ENCODE peak calls at places on chromosomes 16 and 17, in seven cellular contexts. F is esophagus squamous epithelium, Q is lower leg skin, R is stomach, D is A549, L is IMR-90, S is suprapubic skin. B is an unnamed sample.

GRCh38 chr16:17474037-17474436 is 3.3 kb upstream of the XYLT1 start:
- DNase-seq in D (no peak), L (no peak), F (no peak), Q (no peak), S (no peak), R (no peak), B (no peak)

GRCh38 chr17:15398736-15399331 is 57.4 kb upstream of the TEKT3 start:
- DNase-seq in S (no peak), R (no peak), F (no peak), L (peak), Q (peak), D (no peak), B (no peak)

GRCh38 chr16:87431926-87432325 is 39.8 kb downstream of the MAP1LC3B start:
- DNase-seq in Q (no peak), S (no peak), D (no peak), L (peak), R (no peak), F (no peak), B (no peak)

GRCh38 chr17:13735444-13735843 is 133.7 kb upstream of the HS3ST3A1 start:
- DNase-seq in R (no peak), S (no peak), L (peak), F (no peak), Q (no peak), D (no peak), B (no peak)

GRCh38 chr16:69890114-69890890 is 60.8 kb upstream of the CLEC18A start:
- DNase-seq in S (peak), F (no peak), L (peak), D (no peak), Q (peak), R (peak), B (no peak)

GRCh38 chr17:10616502-10617119 is 40.5 kb downstream of the MYH3 start:
- DNase-seq in D (peak), F (no peak), L (peak), S (peak), R (peak), Q (peak), B (peak)

GRCh38 chr17:61155590-61156181 is 244.0 kb upstream of the TBX2 start:
- DNase-seq in F (no peak), D (no peak), R (no peak), L (no peak), S (no peak), Q (no peak), B (no peak)

GRCh38 chr16:31079342-31079944 is 5.2 kb downstream of the ZNF646 start:
- DNase-seq in Q (no peak), L (no peak), S (no peak), R (no peak), D (no peak), F (no peak), B (peak)

GRCh38 chr17:61943117-61943516 is 15.3 kb upstream of the INTS2 start:
- DNase-seq in Q (no peak), S (no peak), D (no peak), F (no peak), L (no peak), R (no peak), B (no peak)

GRCh38 chr17:39150795-39151679 is at the start of gene PLXDC1:
- DNase-seq in F (no peak), L (no peak), S (no peak), R (no peak), Q (no peak), D (no peak), B (no peak)

GRCh38 chr16:71216714-71217113 is 13.8 kb downstream of the HYDIN start:
- DNase-seq in R (no peak), D (no peak), S (no peak), Q (no peak), F (no peak), L (no peak), B (no peak)

GRCh38 chr17:72730091-72730490 is 362.4 kb downstream of the SLC39A11 start:
- DNase-seq in F (no peak), L (peak), S (no peak), R (no peak), D (no peak), Q (no peak), B (no peak)

GRCh38 chr16:85593503-85594195 is 19.5 kb upstream of the GSE1 start:
- DNase-seq in Q (no peak), L (no peak), D (no peak), R (no peak), S (no peak), F (no peak), B (no peak)

GRCh38 chr17:34527121-34527907 is 52.1 kb upstream of the TMEM132E start:
- DNase-seq in S (no peak), D (no peak), Q (no peak), L (no peak), F (no peak), R (no peak), B (no peak)

GRCh38 chr17:49616086-49616485 is 40.4 kb downstream of the NXPH3 start:
- DNase-seq in L (no peak), Q (no peak), F (no peak), S (no peak), R (no peak), D (peak), B (no peak)

GRCh38 chr17:50256826-50257573 is 17.3 kb upstream of the TMEM92 start:
- DNase-seq in Q (no peak), S (no peak), F (no peak), L (no peak), R (no peak), D (no peak), B (peak)

GRCh38 chr16:3158498-3159314 is 23.9 kb downstream of the ZNF213 start:
- DNase-seq in F (no peak), S (peak), L (peak), R (peak), Q (peak), D (peak), B (peak)

GRCh38 chr17:50642722-50643656 is 8.3 kb downstream of the ABCC3 start:
- DNase-seq in F (no peak), D (no peak), R (no peak), S (no peak), Q (no peak), L (no peak), B (no peak)

GRCh38 chr17:42111901-42112551 is 488 bp downstream of the DHX58 start:
- DNase-seq in Q (no peak), D (no peak), F (no peak), S (no peak), L (peak), R (peak), B (no peak)

GRCh38 chr16:19777061-19777460 is 59.0 kb downstream of the IQCK start:
- DNase-seq in D (no peak), L (no peak), F (no peak), S (no peak), Q (no peak), R (no peak), B (no peak)

DNA sequence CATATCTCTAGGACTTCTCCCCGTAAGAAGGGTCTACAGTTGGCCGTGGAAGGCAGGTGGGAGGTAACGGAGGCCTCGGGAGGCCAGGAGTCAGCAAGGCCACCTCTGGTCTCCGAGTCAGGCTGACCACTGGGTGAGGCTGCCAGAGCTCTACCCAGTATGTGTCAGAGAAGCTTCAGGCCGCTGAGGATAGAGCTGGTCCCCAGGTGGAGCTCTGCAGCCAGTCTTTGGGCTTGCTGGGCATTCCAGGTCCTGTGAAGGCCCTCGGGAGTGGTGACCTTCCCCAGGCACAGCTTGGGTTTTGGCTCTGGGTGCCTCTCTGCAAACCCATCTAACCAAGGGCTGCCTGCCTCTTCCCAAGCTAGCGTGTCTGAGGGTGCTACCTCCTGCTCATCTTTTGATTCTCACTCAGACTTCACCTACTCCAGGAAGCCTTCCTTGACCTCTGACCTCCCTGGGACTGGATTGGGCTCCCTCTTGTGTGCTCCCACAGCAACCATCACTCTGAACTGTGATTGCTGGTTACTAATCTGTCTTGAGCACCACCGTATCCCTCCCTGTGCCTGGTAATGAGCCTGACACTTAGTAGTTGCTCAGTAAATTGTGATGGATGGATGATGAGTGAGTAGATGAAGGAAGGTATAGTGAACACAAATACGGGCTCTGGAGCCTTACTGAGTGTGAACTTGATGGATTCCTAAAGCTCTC is 22.3 kb downstream of the RHBDL3 start:
- DNase-seq in L (no peak), F (no peak), R (no peak), Q (no peak), D (no peak), S (no peak), B (no peak)
- TF ChIP-seq POLR2A in L (no peak), F (no peak), R (no peak), Q (no peak), D (no peak), S (no peak), B (no peak)

GRCh38 chr16:11636172-11636721 is 32.0 kb upstream of the SNN start:
- DNase-seq in F (no peak), R (peak), D (no peak), L (no peak), S (no peak), Q (peak), B (no peak)
- TF ChIP-seq POLR2A in F (no peak), R (no peak), D (no peak), L (no peak), S (no peak), Q (no peak), B (no peak)

GRCh38 chr16:88491560-88492310 is 38.7 kb downstream of the ZFPM1 start:
- DNase-seq in F (no peak), D (no peak), Q (no peak), L (no peak), S (no peak), R (no peak), B (no peak)

GRCh38 chr16:88487920-88488842 is 35.1 kb downstream of the ZFPM1 start:
- DNase-seq in R (peak), D (no peak), S (no peak), F (no peak), Q (no peak), L (no peak), B (no peak)

GRCh38 chr16:88491001-88491559 is 38.0 kb downstream of the ZFPM1 start:
- DNase-seq in Q (no peak), F (no peak), S (no peak), L (no peak), R (no peak), D (no peak), B (no peak)

GRCh38 chr16:88487124-88487432 is 34.0 kb downstream of the ZFPM1 start:
- DNase-seq in F (no peak), R (no peak), S (no peak), D (no peak), Q (no peak), L (no peak), B (no peak)

GRCh38 chr16:88489163-88489721 is 36.2 kb downstream of the ZFPM1 start:
- DNase-seq in Q (no peak), L (no peak), S (no peak), D (no peak), R (peak), F (no peak), B (no peak)
- TF ChIP-seq POLR2A in Q (no peak), L (no peak), S (no peak), D (no peak), R (no peak), F (no peak), B (no peak)

GRCh38 chr17:46922804-46923635 is at the start of gene GOSR2:
- DNase-seq in S (peak), D (peak), L (peak), Q (peak), R (peak), F (peak), B (peak)
- TF ChIP-seq POLR2A in S (peak), D (peak), L (peak), Q (no peak), R (peak), F (peak), B (peak)

GRCh38 chr17:75011788-75012319 is 616 bp upstream of the MRPL58 start:
- DNase-seq in R (peak), L (peak), F (no peak), D (no peak), S (peak), Q (peak), B (no peak)

GRCh38 chr17:75010683-75011406 is 1.6 kb upstream of the MRPL58 start:
- DNase-seq in D (no peak), Q (peak), S (no peak), F (no peak), L (peak), R (peak), B (no peak)

GRCh38 chr17:75013077-75013391 is 564 bp downstream of the MRPL58 start:
- DNase-seq in F (no peak), S (no peak), Q (no peak), R (no peak), D (no peak), L (no peak), B (no peak)

GRCh38 chr17:75009139-75009724 is 3.2 kb upstream of the MRPL58 start:
- DNase-seq in D (no peak), L (no peak), R (no peak), F (no peak), S (no peak), Q (no peak), B (no peak)

DNA sequence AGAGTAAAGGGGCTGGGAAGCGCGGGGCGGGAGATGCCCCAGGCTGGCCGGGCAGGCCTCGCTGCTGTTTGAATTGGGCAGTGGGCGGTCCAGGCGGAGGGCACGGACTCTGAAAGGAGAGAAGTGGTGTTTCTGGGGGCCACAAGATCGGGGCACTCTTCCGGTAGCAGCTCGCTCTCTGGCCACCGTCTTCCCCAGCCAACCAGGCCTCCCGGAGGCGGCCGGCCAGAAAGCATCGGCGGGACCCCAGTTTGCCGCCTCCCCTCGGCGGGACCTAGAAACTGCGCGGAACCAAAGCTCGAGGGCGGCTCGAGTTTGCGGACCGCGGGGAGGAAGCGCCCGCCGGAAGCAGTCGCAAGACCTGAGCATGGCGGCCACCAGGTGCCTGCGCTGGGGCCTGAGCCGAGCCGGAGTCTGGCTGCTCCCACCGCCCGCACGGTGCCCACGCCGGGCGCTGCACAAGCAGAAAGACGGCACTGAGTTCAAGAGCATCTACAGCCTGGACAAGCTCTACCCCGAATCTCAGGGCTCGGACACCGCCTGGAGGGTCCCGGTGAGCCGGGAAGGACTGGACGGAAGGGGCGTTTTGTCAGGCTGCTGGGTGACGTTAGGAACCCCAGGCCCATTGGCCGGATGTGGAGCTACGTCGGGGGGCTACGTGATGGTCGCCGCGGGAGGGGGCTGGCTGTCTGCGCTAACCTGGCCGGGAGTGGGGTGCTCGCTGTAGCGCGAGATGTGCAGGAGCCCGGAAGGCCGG is at the start of gene MRPL58:
- DNase-seq in R (peak), L (peak), Q (peak), F (no peak), D (peak), S (peak), B (peak)
- TF ChIP-seq POLR2A in R (no peak), L (peak), Q (no peak), F (no peak), D (peak), S (peak), B (peak)

GRCh38 chr17:82600731-82601446 is 47.4 kb downstream of the WDR45B start:
- DNase-seq in R (no peak), Q (no peak), L (no peak), S (no peak), F (no peak), D (no peak), B (no peak)
- TF ChIP-seq POLR2A in R (no peak), Q (no peak), L (no peak), S (no peak), F (no peak), D (no peak), B (no peak)

GRCh38 chr16:6207124-6207523 is 1109.5 kb upstream of the EEF2KMT start:
- DNase-seq in S (no peak), L (no peak), R (no peak), D (no peak), F (no peak), Q (no peak), B (no peak)
- TF ChIP-seq POLR2A in S (no peak), L (no peak), R (no peak), D (no peak), F (no peak), Q (no peak), B (no peak)

DNA sequence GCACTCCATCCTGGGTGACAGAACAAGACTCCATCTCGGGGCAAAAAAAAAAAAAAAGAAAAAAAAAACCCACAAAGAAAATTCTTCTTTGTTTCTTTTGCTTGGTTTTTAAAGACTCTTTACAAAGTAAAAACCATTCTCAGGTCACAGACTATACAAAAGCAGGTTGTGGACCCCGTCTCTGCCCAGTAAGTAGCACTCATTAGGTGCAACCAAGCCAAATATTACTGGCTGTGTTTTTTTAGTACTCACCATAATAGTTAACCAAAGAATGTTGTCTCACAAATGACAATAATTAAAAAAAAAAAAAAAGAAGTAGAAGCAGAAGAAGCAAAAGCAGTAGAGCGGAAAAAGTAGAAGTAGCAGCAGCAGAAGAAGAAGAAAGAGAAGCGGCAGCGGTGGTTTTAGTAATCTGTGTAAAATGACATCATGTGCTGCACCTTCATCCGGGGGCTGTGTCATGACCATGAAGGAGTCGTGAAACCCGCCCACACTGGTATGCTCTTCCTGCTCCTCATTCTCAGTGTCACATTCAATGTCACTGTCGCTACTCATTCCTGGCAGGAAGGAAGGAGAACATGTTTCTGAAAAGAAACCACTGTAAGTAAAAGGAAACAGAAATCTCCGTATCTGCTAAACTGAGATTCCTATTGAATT is 105.4 kb downstream of the TRIM37 start:
- DNase-seq in D (no peak), R (peak), S (no peak), F (peak), Q (peak), L (peak), B (peak)
- TF ChIP-seq POLR2A in D (no peak), R (no peak), S (no peak), F (no peak), Q (no peak), L (no peak), B (peak)

GRCh38 chr17:8875957-8876356 is 8.5 kb upstream of the PIK3R6 start:
- DNase-seq in R (no peak), L (peak), D (no peak), S (no peak), F (no peak), Q (no peak), B (no peak)
- TF ChIP-seq POLR2A in R (no peak), L (no peak), D (no peak), S (no peak), F (no peak), Q (no peak), B (no peak)

DNA sequence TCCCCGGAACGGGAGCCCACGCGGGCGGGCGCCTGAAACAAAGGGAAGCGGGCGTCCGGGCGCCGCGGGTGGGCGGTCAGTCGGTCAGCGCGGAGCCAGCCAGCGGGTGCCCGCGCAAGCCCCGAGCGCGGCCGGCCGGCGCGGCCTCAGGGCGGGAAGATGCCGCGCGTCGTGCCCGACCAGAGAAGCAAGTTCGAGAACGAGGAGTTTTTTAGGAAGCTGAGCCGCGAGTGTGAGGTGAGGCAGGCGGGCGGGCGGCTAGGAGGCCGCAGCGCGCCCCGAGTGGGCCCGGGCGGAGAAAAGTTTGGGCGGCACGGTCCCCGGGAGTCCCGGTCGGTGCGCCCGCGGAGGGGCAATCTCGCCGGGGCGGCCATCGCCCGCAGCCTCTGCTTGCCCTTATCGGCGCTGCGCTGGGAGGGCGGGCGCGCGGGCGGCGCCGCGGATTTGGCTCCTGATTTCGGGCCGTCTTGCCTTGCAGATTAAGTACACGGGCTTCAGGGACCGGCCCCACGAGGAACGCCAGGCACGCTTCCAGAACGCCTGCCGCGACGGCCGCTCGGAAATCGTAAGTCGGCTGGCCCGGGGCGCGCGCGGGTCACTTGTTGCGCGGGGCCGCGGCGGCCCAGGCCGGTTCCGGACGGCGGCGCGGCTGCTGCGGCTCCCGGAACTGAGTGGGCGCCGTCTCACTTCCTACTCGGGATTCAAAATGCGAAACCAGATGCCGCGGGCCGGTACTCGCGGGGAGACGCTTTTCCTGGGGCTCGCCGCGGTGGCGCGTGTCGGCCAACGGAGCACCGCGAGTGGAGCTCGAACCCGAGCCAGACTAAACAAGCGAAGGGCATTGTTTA is 524 bp downstream of the CBFB start:
- DNase-seq in D (peak), R (peak), S (peak), L (peak), Q (peak), F (no peak), B (peak)
- TF ChIP-seq POLR2A in D (peak), R (no peak), S (peak), L (peak), Q (no peak), F (no peak), B (peak)